ENCODE peak calls at places on chromosomes 3 and 15, in ten cellular contexts. G, P, A, H, O, J, D, I, B and M are unnamed samples.

GRCh38 chr3:190323241-190323617 is 983 bp upstream of the CLDN1 start:
- DNase-seq in G (no peak), P (peak; percentile 41), A (no peak), H (no peak), O (no peak), J (peak; percentile 39), D (no peak), I (no peak), B (peak; percentile 12), M (peak; percentile 24)

GRCh38 chr3:10192953-10193691 is 28.4 kb downstream of the IRAK2 start:
- DNase-seq in G (no peak), P (peak; percentile 97), A (peak; percentile 39), H (no peak), O (peak; percentile 88), J (peak; percentile 31), D (no peak), I (peak; percentile 60), B (no peak), M (peak; percentile 68)

GRCh38 chr3:22377421-22377820 is 626.4 kb upstream of the ZNF385D start:
- DNase-seq in G (no peak), P (peak; percentile 68), A (no peak), H (no peak), O (peak; percentile 74), J (no peak), D (no peak), I (no peak), B (no peak), M (peak; percentile 8)

GRCh38 chr3:183275418-183275817 is 22.4 kb downstream of the B3GNT5 start:
- DNase-seq in G (no peak), P (peak; percentile 95), A (peak; percentile 55), H (no peak), O (peak; percentile 82), J (no peak), D (no peak), I (no peak), B (no peak), M (peak; percentile 82)

GRCh38 chr3:23193835-23194234 is 9.3 kb upstream of the UBE2E2 start:
- DNase-seq in G (no peak), P (no peak), A (no peak), H (no peak), O (no peak), J (no peak), D (no peak), I (no peak), B (no peak), M (no peak)

GRCh38 chr3:56878046-56878445 is 76.3 kb upstream of the ARHGEF3 start:
- DNase-seq in G (no peak), P (peak; percentile 61), A (no peak), H (no peak), O (peak; percentile 45), J (no peak), D (no peak), I (no peak), B (peak; percentile 49), M (no peak)

GRCh38 chr3:4722103-4722502 is 229.0 kb downstream of the ITPR1 start:
- DNase-seq in G (no peak), P (peak; percentile 89), A (peak; percentile 63), H (no peak), O (peak; percentile 81), J (peak; percentile 53), D (no peak), I (peak; percentile 88), B (no peak), M (peak; percentile 83)

GRCh38 chr15:34001536-34001935 is 33.2 kb downstream of the CHRM5 start:
- DNase-seq in G (no peak), P (peak; percentile 34), A (no peak), H (no peak), O (peak; percentile 28), J (no peak), D (no peak), I (no peak), B (no peak), M (no peak)

GRCh38 chr3:119227064-119227850 is 13.4 kb downstream of the B4GALT4 start:
- DNase-seq in G (no peak), P (no peak), A (no peak), H (no peak), O (no peak), J (no peak), D (no peak), I (no peak), B (no peak), M (peak; percentile 55)

GRCh38 chr15:45146405-45146804 is 16.6 kb downstream of the DUOX1 start:
- DNase-seq in G (no peak), P (no peak), A (no peak), H (no peak), O (no peak), J (no peak), D (no peak), I (no peak), B (no peak), M (peak; percentile 4)

GRCh38 chr3:113277886-113278598 is 66.7 kb downstream of the BOC start:
- DNase-seq in G (no peak), P (no peak), A (no peak), H (no peak), O (no peak), J (peak; percentile 18), D (no peak), I (no peak), B (no peak), M (no peak)

DNA sequence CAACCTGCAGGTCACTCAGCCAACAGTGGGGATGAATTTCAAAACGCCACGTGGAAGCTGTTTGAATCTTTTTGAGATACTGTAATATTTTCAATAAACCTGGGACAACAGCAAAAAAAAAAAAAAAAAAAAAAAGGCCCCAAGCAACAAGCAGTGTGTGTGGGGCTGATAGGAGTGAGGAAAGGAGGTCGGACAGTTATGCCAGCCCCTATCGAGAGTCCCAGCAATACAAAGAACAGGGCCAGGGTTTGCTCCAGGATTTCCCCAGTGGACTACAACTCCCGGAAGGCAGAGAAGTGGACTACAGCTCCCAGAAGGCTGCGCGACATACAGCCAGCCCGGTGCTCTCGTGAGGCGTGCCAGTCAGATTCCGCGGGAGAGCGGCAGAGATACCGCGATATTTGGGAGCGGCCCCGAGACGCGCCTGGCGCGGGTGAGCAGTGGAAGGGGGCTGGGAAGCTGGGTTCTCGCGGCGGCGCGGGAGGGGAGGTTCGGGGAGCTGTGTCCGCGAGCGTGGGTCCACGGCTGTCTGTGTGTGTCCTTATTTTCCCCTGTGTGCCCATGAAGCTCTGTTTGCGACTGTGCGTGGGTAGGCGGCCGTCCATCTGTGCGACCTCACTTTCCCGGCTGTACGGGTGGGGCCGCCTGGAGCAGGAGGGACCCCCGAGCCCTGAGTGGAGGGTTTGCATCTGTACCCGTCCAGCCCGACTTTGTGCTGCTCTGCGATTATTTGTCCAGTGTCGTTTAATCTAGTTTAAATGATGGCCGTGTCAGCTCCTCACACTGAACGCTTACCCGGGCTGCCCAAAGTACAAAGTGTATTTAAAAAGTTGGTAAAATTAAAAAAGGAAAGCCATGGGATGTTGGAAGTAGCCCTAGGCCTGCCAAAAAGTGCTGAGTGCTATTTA is at the start of gene PPCDC:
- DNase-seq in G (peak; percentile 97), P (peak; percentile 96), A (peak; percentile 97), H (peak; percentile 95), O (peak; percentile 94), J (peak; percentile 97), D (peak; percentile 96), I (peak; percentile 100), B (peak; percentile 97), M (peak; percentile 95)
- TF ChIP-seq CTCF in G (no peak), P (no peak), A (no peak), H (no peak), O (no peak), J (no peak), D (no peak), I (no peak), B (peak; percentile 7), M (no peak)

GRCh38 chr3:71629289-71630252 is 46.0 kb upstream of the FOXP1 start:
- DNase-seq in G (no peak), P (peak; percentile 17), A (no peak), H (no peak), O (peak; percentile 50), J (no peak), D (peak; percentile 57), I (no peak), B (peak; percentile 16), M (peak; percentile 73)

DNA sequence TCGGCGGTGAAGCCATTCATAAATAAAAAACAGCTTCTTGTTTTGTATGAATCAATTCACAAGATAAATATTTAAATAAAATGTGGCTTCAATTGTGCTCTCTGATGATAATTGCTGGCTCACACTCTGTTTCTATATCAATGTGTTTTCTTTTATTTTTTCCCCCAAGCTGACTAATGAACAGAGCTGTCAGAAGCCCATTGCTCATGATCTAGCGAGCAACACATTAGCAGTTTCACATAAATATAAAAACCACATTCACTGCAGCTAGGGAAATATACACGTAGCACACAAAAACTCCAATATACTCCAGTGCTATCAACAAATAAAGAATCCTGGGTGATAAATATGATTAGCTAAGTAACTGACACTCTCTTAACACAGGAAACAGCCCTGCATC is 45.0 kb upstream of the FOXP1 start:
- DNase-seq in G (no peak), P (no peak), A (no peak), H (no peak), O (no peak), J (no peak), D (no peak), I (no peak), B (no peak), M (no peak)
- H3K4me3 ChIP-seq in G (no peak overlapping the region), P (no peak overlapping the region), A (no peak overlapping the region), H (no peak overlapping the region), O (no peak overlapping the region), J (no peak overlapping the region), D (no peak overlapping the region), I (no peak overlapping the region), B (no peak overlapping the region), M (no peak overlapping the region)

GRCh38 chr3:170033489-170033888 is 4.3 kb upstream of the GPR160 start:
- DNase-seq in G (no peak), P (no peak), A (no peak), H (no peak), O (no peak), J (no peak), D (no peak), I (no peak), B (no peak), M (no peak)

GRCh38 chr3:170037463-170038433 is at the start of gene GPR160:
- DNase-seq in G (no peak), P (peak; percentile 43), A (peak; percentile 91), H (peak; percentile 45), O (peak; percentile 10), J (peak; percentile 30), D (peak; percentile 34), I (peak; percentile 54), B (peak; percentile 60), M (peak; percentile 42)

GRCh38 chr3:170043506-170043905 is 5.7 kb downstream of the GPR160 start:
- DNase-seq in G (no peak), P (no peak), A (no peak), H (no peak), O (no peak), J (no peak), D (no peak), I (no peak), B (no peak), M (peak; percentile 7)

GRCh38 chr3:170040283-170040907 is 2.6 kb downstream of the GPR160 start:
- DNase-seq in G (no peak), P (no peak), A (no peak), H (no peak), O (no peak), J (no peak), D (no peak), I (no peak), B (no peak), M (no peak)

GRCh38 chr3:170038434-170039110 is 777 bp downstream of the GPR160 start:
- DNase-seq in G (no peak), P (no peak), A (peak; percentile 65), H (no peak), O (no peak), J (no peak), D (no peak), I (no peak), B (no peak), M (no peak)
- TF ChIP-seq CTCF in G (no peak), P (no peak), A (peak; percentile 34), H (peak; percentile 16), O (peak; percentile 5), J (no peak), D (no peak), I (no peak), B (no peak), M (no peak)

GRCh38 chr15:88533376-88533775 is 13.1 kb downstream of the DET1 start:
- DNase-seq in G (no peak), P (no peak), A (no peak), H (no peak), O (no peak), J (no peak), D (no peak), I (no peak), B (no peak), M (no peak)
- H3K4me3 ChIP-seq in G (no peak overlapping the region), P (no peak overlapping the region), A (no peak overlapping the region), H (no peak overlapping the region), O (no peak overlapping the region), J (no peak overlapping the region), D (no peak overlapping the region), I (no peak overlapping the region), B (no peak overlapping the region), M (no peak overlapping the region)